ENCODE peak calls at places on chromosomes 11 and 22, in five cellular contexts. B is substantia nigra; R is naive thymus-derived CD8-positive, alpha-beta T cell; Y is NCI-H1092; V is stimulated activated CD4-positive, alpha-beta T cell treated with anti-CD3 and anti-CD28 coated beads, Interleukin-12 subunit alpha, Interleukin-12 subunit beta, amount 100 ng/mL, for 48 hours. I is an unnamed sample.

GRCh38 chr11:126282361-126282741 is 542 bp upstream of the TIRAP start:
- DNase-seq in V (no peak), B (peak; percentile 38), R (peak; percentile 30), Y (peak; percentile 39), I (peak; percentile 32)

GRCh38 chr22:43852605-43853327 is 9.5 kb downstream of the SULT4A1 start:
- DNase-seq in B (no peak), Y (no peak), R (no peak), V (no peak), I (no peak)

GRCh38 chr11:116986521-116987105 is 111.6 kb downstream of the SIK3 start:
- DNase-seq in Y (no peak), R (no peak), V (no peak), B (no peak), I (peak; percentile 96)

GRCh38 chr22:23058481-23059336 is 11.6 kb upstream of the GNAZ start:
- DNase-seq in Y (no peak), R (no peak), V (no peak), B (no peak), I (no peak)

GRCh38 chr11:76838422-76839068 is 22.2 kb upstream of the ACER3 start:
- DNase-seq in R (no peak), Y (peak; percentile 30), V (no peak), B (peak; percentile 23), I (no peak)

GRCh38 chr22:20268350-20269012 is 363 bp upstream of the RTN4R start:
- DNase-seq in V (peak; percentile 41), Y (peak; percentile 31), R (peak; percentile 50), B (peak; percentile 58), I (peak; percentile 63)

GRCh38 chr22:48708558-48709245 is 1119.0 kb downstream of the BRD1 start:
- DNase-seq in R (no peak), B (no peak), Y (no peak), V (no peak), I (no peak)

GRCh38 chr11:88310246-88310645 is 27.3 kb downstream of the CTSC start:
- DNase-seq in V (no peak), R (no peak), Y (no peak), B (no peak), I (no peak)

GRCh38 chr22:24801906-24802504 is 4.0 kb upstream of the SGSM1 start:
- DNase-seq in V (peak; percentile 21), R (no peak), Y (no peak), B (no peak), I (no peak)

GRCh38 chr22:33811208-33811607 is 109.1 kb downstream of the LARGE1 start:
- DNase-seq in V (no peak), B (no peak), Y (no peak), R (no peak), I (no peak)

GRCh38 chr11:9461760-9462134 is 935 bp downstream of the ZNF143 start:
- DNase-seq in Y (no peak), R (no peak), B (no peak), V (no peak), I (peak; percentile 10)

GRCh38 chr22:24402460-24403192 is 24.8 kb upstream of the ADORA2A start:
- DNase-seq in R (no peak), B (peak; percentile 28), V (no peak), Y (peak; percentile 13), I (peak; percentile 92)

GRCh38 chr11:28049338-28050216 is 58.4 kb downstream of the KIF18A start:
- DNase-seq in Y (no peak), B (no peak), V (no peak), R (no peak), I (peak; percentile 60)

GRCh38 chr22:49724030-49724892 is 103.4 kb downstream of the BRD1 start:
- DNase-seq in Y (no peak), R (no peak), B (no peak), V (peak; percentile 42), I (no peak)

GRCh38 chr11:31641477-31642062 is 132.0 kb downstream of the ELP4 start:
- DNase-seq in R (no peak), B (no peak), V (no peak), Y (peak; percentile 33), I (peak; percentile 68)

GRCh38 chr11:36363361-36364272 is 67.5 kb downstream of the PRR5L start:
- DNase-seq in B (no peak), V (no peak), Y (no peak), R (no peak), I (peak; percentile 56)

GRCh38 chr22:19352217-19352616 is 60.7 kb upstream of the CLTCL1 start:
- DNase-seq in B (no peak), Y (no peak), V (no peak), R (no peak), I (no peak)

GRCh38 chr11:36192723-36193619 is 96.3 kb downstream of the COMMD9 start:
- DNase-seq in Y (no peak), B (no peak), V (no peak), R (no peak), I (no peak)

GRCh38 chr22:28146401-28147304 is 227.6 kb upstream of the PITPNB start:
- DNase-seq in R (no peak), V (no peak), B (no peak), Y (no peak), I (no peak)

GRCh38 chr22:47124451-47124881 is 362.0 kb downstream of the TBC1D22A start:
- DNase-seq in V (no peak), B (no peak), R (no peak), Y (no peak), I (no peak)

GRCh38 chr22:22896601-22897000 is 9.0 kb downstream of the IGLL5 start:
- DNase-seq in R (no peak), B (no peak), Y (no peak), V (no peak), I (no peak)

GRCh38 chr22:50139843-50140415 is 30.6 kb upstream of the PANX2 start:
- DNase-seq in V (no peak), R (no peak), Y (no peak), B (no peak), I (peak; percentile 79)

GRCh38 chr11:23988381-23989006 is 508.4 kb upstream of the LUZP2 start:
- DNase-seq in V (no peak), R (no peak), Y (no peak), B (no peak), I (no peak)

GRCh38 chr22:37623075-37624016 is 14.7 kb downstream of the GGA1 start:
- DNase-seq in R (peak; percentile 76), B (peak; percentile 45), V (no peak), Y (peak; percentile 33), I (peak; percentile 49)

GRCh38 chr11:65862941-65863888 is 3.0 kb downstream of the MUS81 start:
- DNase-seq in V (no peak), Y (no peak), R (no peak), B (no peak), I (no peak)

GRCh38 chr11:107844041-107844440 is 14.5 kb downstream of the SLC35F2 start:
- DNase-seq in R (no peak), Y (no peak), V (no peak), B (no peak), I (peak; percentile 95)

GRCh38 chr11:10381730-10382129 is 73.3 kb upstream of the AMPD3 start:
- DNase-seq in V (no peak), B (no peak), Y (no peak), R (no peak), I (no peak)

GRCh38 chr11:123429851-123430735 is at the start of gene GRAMD1B:
- DNase-seq in V (peak; percentile 66), Y (peak; percentile 46), B (peak; percentile 48), R (peak; percentile 62), I (peak; percentile 11)

GRCh38 chr11:57638811-57639320 is 10.8 kb downstream of the YPEL4 start:
- DNase-seq in Y (no peak), V (no peak), R (no peak), B (no peak), I (no peak)

GRCh38 chr11:96197801-96198465 is 145.1 kb downstream of the MAML2 start:
- DNase-seq in Y (no peak), V (no peak), B (no peak), R (no peak), I (no peak)